ENCODE peak calls at places on chromosomes 12 and 14, in six cellular contexts. G, R, B, E, W and O are unnamed samples.

GRCh38 chr14:90387201-90387600 is 9.6 kb upstream of the CALM1 start:
- DNase-seq in G (no peak), R (no peak), B (no peak), E (no peak), W (no peak), O (no peak)

GRCh38 chr12:104547239-104547638 is 90.5 kb downstream of the CHST11 start:
- DNase-seq in G (no peak), R (no peak), B (no peak), E (no peak), W (no peak), O (no peak)

GRCh38 chr12:59182191-59182590 is 261.9 kb upstream of the LRIG3 start:
- DNase-seq in G (no peak), R (no peak), B (peak; percentile 9), E (no peak), W (no peak), O (peak; percentile 84)

GRCh38 chr12:16492240-16492639 is 113.7 kb downstream of the LMO3 start:
- DNase-seq in G (no peak), R (no peak), B (no peak), E (no peak), W (no peak), O (no peak)

GRCh38 chr14:59688224-59689170 is 111.9 kb upstream of the CCDC175 start:
- DNase-seq in G (no peak), R (no peak), B (peak; percentile 61), E (peak; percentile 33), W (peak; percentile 16), O (peak; percentile 63)

GRCh38 chr12:42097971-42098370 is 46.7 kb downstream of the GXYLT1 start:
- DNase-seq in G (no peak), R (no peak), B (no peak), E (no peak), W (no peak), O (peak; percentile 40)

GRCh38 chr12:95796225-95796981 is 5.8 kb upstream of the NTN4 start:
- DNase-seq in G (no peak), R (no peak), B (no peak), E (peak; percentile 1), W (no peak), O (no peak)

GRCh38 chr14:50069325-50069724 is 47.0 kb downstream of the VCPKMT start:
- DNase-seq in G (no peak), R (no peak), B (no peak), E (no peak), W (no peak), O (no peak)

GRCh38 chr12:26233620-26234019 is 38.2 kb downstream of the SSPN start:
- DNase-seq in G (no peak), R (no peak), B (peak; percentile 89), E (no peak), W (peak; percentile 28), O (no peak)

GRCh38 chr14:37195327-37195726 is 2.4 kb upstream of the MIPOL1 start:
- DNase-seq in G (no peak), R (no peak), B (peak; percentile 80), E (no peak), W (no peak), O (no peak)

GRCh38 chr12:120961604-120962486 is 16.5 kb upstream of the HNF1A start:
- DNase-seq in G (no peak), R (peak; percentile 72), B (no peak), E (no peak), W (no peak), O (no peak)

GRCh38 chr12:49872781-49873181 is 29.9 kb upstream of the BCDIN3D start:
- DNase-seq in G (no peak), R (no peak), B (peak; percentile 41), E (no peak), W (no peak), O (no peak)

GRCh38 chr14:100815478-100816285 is 10.2 kb upstream of the MEG3 start:
- DNase-seq in G (no peak), R (peak; percentile 5), B (no peak), E (no peak), W (peak; percentile 33), O (no peak)

GRCh38 chr12:70812124-70812523 is 108.4 kb downstream of the PTPRR start:
- DNase-seq in G (no peak), R (no peak), B (no peak), E (peak; percentile 31), W (no peak), O (no peak)

GRCh38 chr12:13254311-13254710 is 57.8 kb downstream of the EMP1 start:
- DNase-seq in G (no peak), R (no peak), B (no peak), E (no peak), W (no peak), O (no peak)

GRCh38 chr14:100871234-100872186 is 32.0 kb downstream of the RTL1 start:
- DNase-seq in G (no peak), R (no peak), B (peak; percentile 69), E (peak; percentile 7), W (no peak), O (peak; percentile 12)

GRCh38 chr14:35821546-35822411 is 4.4 kb upstream of the BRMS1L start:
- DNase-seq in G (no peak), R (no peak), B (peak; percentile 55), E (no peak), W (no peak), O (peak; percentile 17)

GRCh38 chr14:104800600-104801283 is at the start of gene ZBTB42:
- DNase-seq in G (peak; percentile 70), R (peak; percentile 70), B (no peak), E (peak; percentile 71), W (no peak), O (peak; percentile 71)

GRCh38 chr12:103523771-103524170 is 28.0 kb upstream of the C12orf42 start:
- DNase-seq in G (no peak), R (no peak), B (no peak), E (no peak), W (no peak), O (no peak)

GRCh38 chr12:123364532-123365140 is at the start of gene SBNO1:
- DNase-seq in G (peak; percentile 70), R (peak; percentile 93), B (peak; percentile 84), E (peak; percentile 97), W (no peak), O (peak; percentile 93)

GRCh38 chr12:92810370-92810769 is 107.6 kb downstream of the PLEKHG7 start:
- DNase-seq in G (no peak), R (no peak), B (no peak), E (no peak), W (no peak), O (no peak)

GRCh38 chr12:26940820-26941219 is 2.5 kb downstream of the FGFR1OP2 start:
- DNase-seq in G (no peak), R (no peak), B (peak; percentile 40), E (no peak), W (no peak), O (peak; percentile 56)

GRCh38 chr12:45121224-45121623 is 70.3 kb upstream of the DBX2 start:
- DNase-seq in G (no peak), R (no peak), B (no peak), E (no peak), W (no peak), O (no peak)

GRCh38 chr12:45125997-45126396 is 75.1 kb upstream of the DBX2 start:
- DNase-seq in G (no peak), R (no peak), B (no peak), E (peak; percentile 44), W (no peak), O (no peak)

GRCh38 chr12:45128637-45129036 is 77.7 kb upstream of the DBX2 start:
- DNase-seq in G (no peak), R (no peak), B (no peak), E (no peak), W (no peak), O (no peak)

GRCh38 chr12:45124485-45125155 is 73.7 kb upstream of the DBX2 start:
- DNase-seq in G (no peak), R (no peak), B (no peak), E (no peak), W (no peak), O (no peak)

DNA sequence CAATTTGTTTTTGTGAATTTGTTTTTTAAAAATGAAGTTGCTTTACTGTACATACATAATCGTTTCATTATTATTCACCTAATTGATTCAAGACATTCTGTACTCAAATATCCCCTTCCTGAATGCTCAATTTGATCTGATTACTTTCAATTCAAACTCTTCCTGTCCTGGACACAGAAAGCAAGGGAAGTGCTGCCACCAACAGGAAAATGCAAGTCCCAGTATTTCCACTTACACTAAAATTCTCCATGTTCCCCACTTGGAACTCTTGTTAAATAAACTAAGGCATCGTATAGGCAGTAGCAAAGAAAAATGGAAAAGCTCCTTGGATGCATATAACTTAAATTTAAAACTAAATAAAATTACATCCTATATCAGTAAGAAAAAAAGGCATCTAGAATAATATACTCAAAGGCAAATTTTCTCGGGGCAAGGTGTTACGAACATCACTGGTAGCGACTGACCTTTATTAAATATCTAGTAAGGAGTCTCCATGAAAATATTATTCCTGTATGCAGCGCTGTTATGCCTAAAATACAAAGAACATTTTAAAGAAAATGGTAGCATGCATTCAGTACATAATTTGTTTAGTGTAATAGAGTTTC is 72.0 kb upstream of the DBX2 start:
- DNase-seq in G (no peak), R (no peak), B (peak; percentile 66), E (peak; percentile 12), W (no peak), O (no peak)
- TF ChIP-seq CTCF in G (peak; percentile 60), R (peak; percentile 39), B (peak; percentile 61), E (peak; percentile 33), W (peak; percentile 33), O (no peak)

DNA sequence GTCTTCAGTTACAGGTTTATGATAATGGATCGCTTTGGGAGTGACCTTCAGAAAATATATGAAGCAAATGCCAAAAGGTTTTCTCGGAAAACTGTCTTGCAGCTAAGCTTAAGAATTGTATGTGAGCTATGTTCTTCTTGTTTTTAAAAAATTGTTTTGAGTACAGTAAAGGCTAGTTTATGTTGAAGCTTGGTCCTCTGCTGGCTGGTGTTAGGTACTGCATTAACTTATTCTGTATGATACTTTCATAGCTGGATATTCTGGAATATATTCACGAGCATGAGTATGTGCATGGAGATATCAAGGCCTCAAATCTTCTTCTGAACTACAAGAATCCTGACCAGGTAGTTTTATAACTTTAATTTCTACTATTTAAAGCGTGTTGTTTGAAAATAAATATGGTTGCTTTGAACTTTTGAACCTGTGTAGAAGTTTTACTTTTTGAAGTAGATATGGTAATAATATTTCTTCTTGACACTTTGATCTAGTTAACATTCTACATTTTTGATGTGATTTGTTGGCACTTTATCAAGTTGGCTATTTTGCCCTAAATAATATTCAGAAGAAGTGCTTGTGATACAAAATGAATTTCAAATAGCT is 55.7 kb downstream of the VRK1 start:
- DNase-seq in G (no peak), R (no peak), B (peak; percentile 72), E (peak; percentile 22), W (peak; percentile 25), O (no peak)
- TF ChIP-seq CTCF in G (peak; percentile 78), R (peak; percentile 58), B (peak; percentile 78), E (peak; percentile 79), W (peak; percentile 64), O (peak; percentile 75)

DNA sequence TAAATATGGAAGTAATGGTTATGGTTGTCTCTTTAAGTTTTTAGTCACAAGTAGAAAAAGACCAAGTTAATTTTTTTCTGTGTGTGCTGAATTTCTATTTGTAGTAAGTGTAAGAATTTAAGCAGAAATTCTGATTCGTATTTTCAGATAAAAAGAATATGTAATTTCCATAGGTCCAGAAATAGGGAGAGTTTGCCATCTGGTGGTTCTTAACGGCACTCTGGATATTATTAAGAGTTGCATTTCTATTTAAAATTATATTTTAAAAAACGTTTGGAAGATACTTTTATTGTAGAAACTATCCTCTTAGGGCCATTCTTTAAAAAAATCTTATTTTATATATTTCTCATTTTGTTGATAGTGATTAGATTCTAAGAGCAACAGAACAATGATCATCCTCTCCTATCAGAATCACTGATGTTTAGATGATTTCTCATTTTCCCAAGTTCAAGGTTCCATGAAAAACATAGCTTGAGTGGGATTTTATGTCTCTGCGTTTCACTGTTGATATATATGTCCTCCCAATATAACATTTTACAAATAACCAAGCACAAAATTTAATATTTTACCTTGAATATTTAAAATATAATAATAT is 88.3 kb downstream of the LRRK2 start:
- DNase-seq in G (no peak), R (no peak), B (peak; percentile 53), E (peak; percentile 13), W (peak; percentile 13), O (no peak)
- TF ChIP-seq CTCF in G (peak; percentile 62), R (peak; percentile 39), B (peak; percentile 55), E (peak; percentile 51), W (peak; percentile 46), O (peak; percentile 23)

GRCh38 chr14:96256420-96256819 is 410 bp downstream of the BDKRB1 start:
- DNase-seq in G (no peak), R (no peak), B (peak; percentile 72), E (peak; percentile 57), W (peak; percentile 74), O (no peak)
- TF ChIP-seq CTCF in G (no peak), R (no peak), B (peak; percentile 34), E (no peak), W (peak; percentile 44), O (no peak)